ENCODE peak calls at places on chromosomes 13 and 19, in four cellular contexts. S is HCT116, C is OCI-LY7, P is neural progenitor cell. E is an unnamed sample.
A peak's percentile ranks its signal among the peaks of the same experiment; 100 is the strongest.

GRCh38 chr13:98866882-98867281 is 111.0 kb downstream of the DOCK9 start:
- DNase-seq in S (no peak), C (no peak), P (no peak), E (no peak)

GRCh38 chr13:109737606-109738005 is 48.8 kb downstream of the IRS2 start:
- DNase-seq in S (no peak), P (no peak), C (no peak), E (no peak)

GRCh38 chr19:21221653-21222052 is 79.8 kb downstream of the ZNF431 start:
- DNase-seq in C (no peak), P (no peak), S (no peak), E (no peak)

GRCh38 chr19:14118165-14119051 is 846 bp upstream of the PRKACA start:
- DNase-seq in P (peak; percentile 33), S (no peak), C (no peak), E (peak; percentile 72)

GRCh38 chr19:571127-571974 is 1.0 kb upstream of the BSG start:
- DNase-seq in P (peak; percentile 71), C (peak; percentile 74), S (no peak), E (peak; percentile 67)

GRCh38 chr13:28735481-28736029 is 16.8 kb upstream of the SLC46A3 start:
- DNase-seq in P (no peak), C (no peak), S (no peak), E (no peak)

GRCh38 chr19:3335431-3336350 is 30.7 kb upstream of the NFIC start:
- DNase-seq in C (no peak), P (no peak), S (no peak), E (peak; percentile 50)

GRCh38 chr19:11421607-11422098 is 2.5 kb upstream of the RGL3 start:
- DNase-seq in C (peak; percentile 88), P (peak; percentile 61), S (no peak), E (peak; percentile 69)

GRCh38 chr19:3398114-3398899 is 31.9 kb downstream of the NFIC start:
- DNase-seq in S (no peak), C (no peak), P (peak; percentile 46), E (peak; percentile 62)

GRCh38 chr19:45682117-45682516 is 9.6 kb downstream of the SNRPD2 start:
- DNase-seq in S (no peak), C (no peak), P (no peak), E (no peak)

GRCh38 chr13:96299235-96299634 is 209.3 kb downstream of the HS6ST3 start:
- DNase-seq in C (no peak), P (no peak), S (no peak), E (no peak)

GRCh38 chr19:932647-933552 is 7.1 kb downstream of the ARID3A start:
- DNase-seq in C (no peak), P (peak; percentile 54), S (no peak), E (no peak)

GRCh38 chr19:33175886-33176669 is 18.1 kb upstream of the LRP3 start:
- DNase-seq in P (peak; percentile 58), C (peak; percentile 17), S (no peak), E (peak; percentile 48)

GRCh38 chr13:28654276-28654675 is 4.7 kb upstream of the POMP start:
- DNase-seq in S (no peak), P (no peak), C (no peak), E (no peak)

GRCh38 chr13:33472446-33472845 is 186.9 kb upstream of the STARD13 start:
- DNase-seq in P (no peak), C (no peak), S (no peak), E (no peak)

GRCh38 chr19:19900124-19900523 is 622 bp upstream of the ZNF93 start:
- DNase-seq in C (no peak), P (no peak), S (no peak), E (peak; percentile 17)

GRCh38 chr19:1616396-1616795 is 11.1 kb upstream of the UQCR11 start:
- DNase-seq in C (no peak), P (no peak), S (no peak), E (no peak)

GRCh38 chr13:73162912-73163911 is 104.4 kb downstream of the KLF5 start:
- DNase-seq in P (no peak), S (peak; percentile 7), C (no peak), E (no peak)

GRCh38 chr19:46383171-46383815 is 30.1 kb downstream of the CCDC8 start:
- DNase-seq in P (no peak), S (no peak), C (no peak), E (no peak)

GRCh38 chr13:73859841-73860240 is 274.4 kb downstream of the KLF12 start:
- DNase-seq in C (no peak), S (no peak), P (no peak), E (no peak)

GRCh38 chr13:30985637-30986205 is 53.3 kb downstream of the TEX26 start:
- DNase-seq in C (no peak), P (no peak), S (no peak), E (no peak)

GRCh38 chr19:5645409-5645808 is 22.5 kb downstream of the SAFB start:
- DNase-seq in P (no peak), S (no peak), C (no peak), E (no peak)

GRCh38 chr19:48413879-48414623 is 20.6 kb downstream of the GRIN2D start:
- DNase-seq in C (no peak), S (no peak), P (no peak), E (peak; percentile 15)

GRCh38 chr13:20709782-20710181 is 6.3 kb downstream of the IL17D start:
- DNase-seq in C (no peak), S (no peak), P (no peak), E (no peak)

GRCh38 chr19:10100163-10100785 is 2.2 kb downstream of the ANGPTL6 start:
- DNase-seq in S (no peak), P (no peak), C (no peak), E (no peak)
- TF ChIP-seq EZH2phosphoT487 in S (no peak), P (no peak), C (no peak), E (no peak)

DNA sequence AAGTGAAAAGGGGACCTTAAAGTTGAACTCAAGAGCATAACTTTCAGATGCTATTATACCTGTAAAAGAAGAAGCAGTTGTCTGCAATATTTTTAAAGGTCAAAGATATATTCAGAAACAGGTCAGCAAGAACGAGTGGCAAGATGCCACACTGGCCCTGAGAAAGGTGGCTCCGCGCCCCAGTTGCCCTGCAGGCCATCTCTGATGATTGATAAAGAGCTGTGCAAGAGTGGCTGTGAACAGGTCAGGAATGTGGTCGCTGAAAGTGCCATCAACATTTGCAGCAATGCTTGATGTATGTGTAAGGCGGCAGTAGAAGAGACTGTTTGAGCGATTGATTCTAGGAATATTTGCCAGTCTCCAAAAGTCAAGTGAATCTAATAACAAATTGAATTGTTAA is 664.2 kb upstream of the SLC10A2 start:
- DNase-seq in S (no peak), P (no peak), C (no peak), E (no peak)
- TF ChIP-seq EZH2phosphoT487 in S (no peak), P (no peak), C (no peak), E (no peak)

GRCh38 chr13:39452412-39452811 is 150.6 kb downstream of the LHFPL6 start:
- DNase-seq in C (no peak), P (no peak), S (no peak), E (no peak)
- TF ChIP-seq EZH2phosphoT487 in C (no peak), P (no peak), S (no peak), E (no peak)

GRCh38 chr19:29370276-29370675 is 155.5 kb upstream of the VSTM2B start:
- DNase-seq in S (no peak), P (no peak), C (no peak), E (no peak)

GRCh38 chr19:29372461-29372860 is 153.3 kb upstream of the VSTM2B start:
- DNase-seq in P (no peak), C (no peak), S (no peak), E (peak; percentile 2)

GRCh38 chr19:29371766-29372415 is 153.9 kb upstream of the VSTM2B start:
- DNase-seq in C (no peak), P (no peak), S (no peak), E (no peak)

GRCh38 chr19:29375429-29376093 is 150.2 kb upstream of the VSTM2B start:
- DNase-seq in P (no peak), C (no peak), S (no peak), E (no peak)

GRCh38 chr19:29372921-29373797 is 152.6 kb upstream of the VSTM2B start:
- DNase-seq in C (no peak), S (no peak), P (no peak), E (peak; percentile 2)
- TF ChIP-seq EZH2phosphoT487 in C (no peak), S (no peak), P (no peak), E (no peak)

GRCh38 chr19:55322495-55322894 is 2.6 kb downstream of the TMEM150B start:
- DNase-seq in S (no peak), C (no peak), P (no peak), E (peak; percentile 59)
- TF ChIP-seq EZH2phosphoT487 in S (no peak), C (no peak), P (no peak), E (no peak)

GRCh38 chr13:103634066-103634465 is 567.8 kb upstream of the SLC10A2 start:
- DNase-seq in S (no peak), P (no peak), C (no peak), E (no peak)

GRCh38 chr13:103640617-103641016 is 574.4 kb upstream of the SLC10A2 start:
- DNase-seq in P (no peak), C (no peak), S (no peak), E (no peak)

GRCh38 chr13:103639326-103639725 is 573.1 kb upstream of the SLC10A2 start:
- DNase-seq in P (no peak), C (no peak), S (no peak), E (no peak)

DNA sequence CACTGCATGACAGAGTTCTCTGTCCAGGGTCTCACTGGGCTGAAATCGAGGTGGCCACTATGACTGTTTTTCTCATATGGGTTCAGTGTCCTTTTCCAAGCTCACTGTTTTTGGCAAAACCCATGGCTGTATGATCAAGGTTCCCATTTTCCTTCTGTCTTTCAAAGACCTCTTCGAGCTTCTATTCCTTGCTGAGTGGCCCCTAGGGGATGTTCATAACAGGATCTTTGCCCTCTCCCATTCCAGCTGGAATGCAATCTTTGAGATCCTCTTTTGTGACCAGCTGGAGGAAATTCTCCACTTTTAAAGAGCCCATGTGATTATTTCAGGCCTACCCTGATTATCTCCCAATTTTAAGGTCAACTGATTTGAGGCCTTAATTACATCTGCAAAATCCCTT is 572.5 kb upstream of the SLC10A2 start:
- DNase-seq in C (no peak), P (no peak), S (no peak), E (no peak)
- TF ChIP-seq EZH2phosphoT487 in C (no peak), P (no peak), S (no peak), E (no peak)